ENCODE peak calls at places on chromosomes 12 and 14, in four cellular contexts. One of them, this sample, is unnamed.
A peak's percentile ranks its signal among the peaks of the same experiment; 100 is the strongest.

GRCh38 chr12:79737875-79738718 is 47.3 kb upstream of the PAWR start:
- DNase-seq in CD4-positive, alpha-beta T cell: no peak
- DNase-seq in GM06990: peak; percentile 6
- DNase-seq in stomach: peak; percentile 42
- DNase-seq in this sample: peak; percentile 64

GRCh38 chr12:23084236-23084995 is 459.4 kb downstream of the ETNK1 start:
- DNase-seq in stomach: no peak
- DNase-seq in GM06990: no peak
- DNase-seq in CD4-positive, alpha-beta T cell: no peak
- DNase-seq in this sample: no peak

GRCh38 chr12:111758120-111758561 is 8.6 kb upstream of the ALDH2 start:
- DNase-seq in CD4-positive, alpha-beta T cell: no peak
- DNase-seq in GM06990: no peak
- DNase-seq in stomach: peak; percentile 79
- DNase-seq in this sample: peak; percentile 87

GRCh38 chr12:81022531-81022930 is 55.3 kb upstream of the ACSS3 start:
- DNase-seq in GM06990: no peak
- DNase-seq in stomach: no peak
- DNase-seq in CD4-positive, alpha-beta T cell: no peak
- DNase-seq in this sample: no peak

GRCh38 chr14:50249118-50249775 is 17.9 kb upstream of the SOS2 start:
- DNase-seq in GM06990: no peak
- DNase-seq in CD4-positive, alpha-beta T cell: no peak
- DNase-seq in stomach: no peak
- DNase-seq in this sample: no peak

GRCh38 chr14:24297190-24297964 is 2.2 kb downstream of the DHRS1 start:
- DNase-seq in GM06990: no peak
- DNase-seq in CD4-positive, alpha-beta T cell: no peak
- DNase-seq in stomach: no peak
- DNase-seq in this sample: no peak

GRCh38 chr12:113461666-113462065 is 10.0 kb downstream of the LHX5 start:
- DNase-seq in stomach: no peak
- DNase-seq in CD4-positive, alpha-beta T cell: no peak
- DNase-seq in GM06990: no peak
- DNase-seq in this sample: no peak

GRCh38 chr12:40580346-40580745 is 111.9 kb upstream of the CNTN1 start:
- DNase-seq in GM06990: no peak
- DNase-seq in CD4-positive, alpha-beta T cell: no peak
- DNase-seq in stomach: no peak
- DNase-seq in this sample: no peak

GRCh38 chr14:53186532-53186931 is 33.4 kb upstream of the DDHD1 start:
- DNase-seq in CD4-positive, alpha-beta T cell: no peak
- DNase-seq in stomach: no peak
- DNase-seq in GM06990: no peak
- DNase-seq in this sample: no peak

GRCh38 chr12:30928356-30929264 is 2.1 kb downstream of the TSPAN11 start:
- DNase-seq in stomach: no peak
- DNase-seq in CD4-positive, alpha-beta T cell: no peak
- DNase-seq in GM06990: no peak
- DNase-seq in this sample: no peak

GRCh38 chr12:95721320-95721719 is 69.2 kb downstream of the NTN4 start:
- DNase-seq in stomach: no peak
- DNase-seq in GM06990: no peak
- DNase-seq in CD4-positive, alpha-beta T cell: no peak
- DNase-seq in this sample: no peak

GRCh38 chr14:68704736-68705720 is 87.8 kb downstream of the ZFP36L1 start:
- DNase-seq in stomach: no peak
- DNase-seq in GM06990: no peak
- DNase-seq in CD4-positive, alpha-beta T cell: no peak
- DNase-seq in this sample: no peak

GRCh38 chr12:132743831-132744230 is 17.8 kb downstream of the ANKLE2 start:
- DNase-seq in GM06990: no peak
- DNase-seq in stomach: no peak
- DNase-seq in CD4-positive, alpha-beta T cell: no peak
- DNase-seq in this sample: no peak

GRCh38 chr12:26833692-26834168 is 736 bp upstream of the ITPR2 start:
- DNase-seq in CD4-positive, alpha-beta T cell: peak; percentile 24
- DNase-seq in stomach: peak; percentile 55
- DNase-seq in GM06990: peak; percentile 48
- DNase-seq in this sample: peak; percentile 67

GRCh38 chr14:78567343-78567742 is 397.2 kb downstream of the NRXN3 start:
- DNase-seq in GM06990: no peak
- DNase-seq in stomach: no peak
- DNase-seq in CD4-positive, alpha-beta T cell: no peak
- DNase-seq in this sample: no peak

GRCh38 chr14:100568998-100569733 is 18.1 kb downstream of the BEGAIN start:
- DNase-seq in CD4-positive, alpha-beta T cell: no peak
- DNase-seq in GM06990: no peak
- DNase-seq in stomach: no peak
- DNase-seq in this sample: peak; percentile 47

GRCh38 chr12:12718853-12719252 is 1.7 kb downstream of the CDKN1B start:
- DNase-seq in stomach: no peak
- DNase-seq in GM06990: no peak
- DNase-seq in CD4-positive, alpha-beta T cell: no peak
- DNase-seq in this sample: no peak

GRCh38 chr14:103126088-103126872 is 3.0 kb downstream of the TNFAIP2 start:
- DNase-seq in stomach: no peak
- DNase-seq in GM06990: no peak
- DNase-seq in CD4-positive, alpha-beta T cell: no peak
- DNase-seq in this sample: no peak

GRCh38 chr14:103127861-103128598 is 4.8 kb downstream of the TNFAIP2 start:
- DNase-seq in CD4-positive, alpha-beta T cell: no peak
- DNase-seq in stomach: no peak
- DNase-seq in GM06990: no peak
- DNase-seq in this sample: no peak

GRCh38 chr14:103125098-103126070 is 2.1 kb downstream of the TNFAIP2 start:
- DNase-seq in GM06990: no peak
- DNase-seq in stomach: no peak
- DNase-seq in CD4-positive, alpha-beta T cell: no peak
- DNase-seq in this sample: peak; percentile 4

GRCh38 chr14:103127356-103127755 is 4.1 kb downstream of the TNFAIP2 start:
- DNase-seq in stomach: no peak
- DNase-seq in GM06990: no peak
- DNase-seq in CD4-positive, alpha-beta T cell: no peak
- DNase-seq in this sample: no peak

DNA sequence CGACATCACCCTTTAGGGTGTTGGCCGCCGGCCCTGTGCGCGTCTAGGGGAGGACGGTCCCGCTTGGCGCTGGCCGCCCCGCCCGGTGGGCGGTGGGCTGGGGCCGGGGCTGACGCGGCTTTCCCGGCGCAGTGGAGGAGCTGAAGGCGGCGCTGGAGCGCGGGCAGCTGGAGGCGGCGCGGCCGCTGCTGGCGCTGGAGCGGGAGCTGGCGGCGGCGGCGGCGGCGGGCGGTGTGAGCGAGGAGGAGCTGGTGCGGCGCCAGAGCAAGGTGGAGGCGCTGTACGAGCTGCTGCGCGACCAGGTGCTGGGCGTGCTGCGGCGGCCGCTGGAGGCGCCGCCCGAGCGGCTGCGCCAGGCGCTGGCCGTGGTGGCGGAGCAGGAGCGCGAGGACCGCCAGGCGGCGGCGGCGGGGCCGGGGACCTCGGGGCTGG is 3.6 kb downstream of the TNFAIP2 start:
- DNase-seq in GM06990: no peak
- DNase-seq in CD4-positive, alpha-beta T cell: no peak
- DNase-seq in stomach: peak; percentile 88
- DNase-seq in this sample: peak; percentile 87
- TF ChIP-seq CTCF in GM06990: no peak
- TF ChIP-seq CTCF in CD4-positive, alpha-beta T cell: no peak
- TF ChIP-seq CTCF in stomach: no peak
- TF ChIP-seq CTCF in this sample: no peak

DNA sequence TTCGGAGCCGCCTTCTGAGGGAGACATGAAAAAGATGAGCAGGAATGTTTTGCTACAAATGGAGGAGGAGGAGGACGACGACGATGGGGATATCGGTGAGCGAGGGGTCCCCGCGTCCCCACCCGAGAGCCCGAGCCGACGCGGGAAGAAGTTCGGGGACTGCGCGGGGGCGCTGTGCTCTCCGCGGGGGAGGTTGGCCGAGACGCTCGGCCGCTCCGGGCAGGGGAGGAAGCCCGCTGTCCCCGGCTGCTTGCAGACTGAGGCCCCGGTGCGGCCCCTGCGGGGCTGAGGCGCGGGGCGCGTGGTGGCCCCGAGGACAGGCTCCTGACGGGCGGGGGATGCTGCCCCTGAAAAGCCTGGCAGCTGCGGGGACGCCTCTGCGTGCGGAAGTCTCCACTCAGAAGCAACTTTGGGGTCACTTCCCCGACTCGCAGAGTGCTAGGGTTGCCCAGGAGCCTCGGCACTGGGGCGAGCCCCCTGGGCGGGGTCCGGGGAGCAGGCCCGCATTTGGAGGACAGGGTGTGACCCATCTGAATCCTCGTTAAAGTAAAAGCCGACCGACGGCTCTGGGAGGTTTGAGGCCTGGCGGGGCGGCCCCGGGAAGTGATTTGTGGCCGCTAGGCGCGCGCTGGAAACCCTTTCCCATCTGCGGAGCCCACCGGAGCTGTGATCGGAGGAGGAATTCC is 545 bp downstream of the ANO6 start:
- DNase-seq in stomach: peak; percentile 42
- DNase-seq in GM06990: peak; percentile 79
- DNase-seq in CD4-positive, alpha-beta T cell: peak; percentile 17
- DNase-seq in this sample: peak; percentile 61
- TF ChIP-seq CTCF in stomach: no peak
- TF ChIP-seq CTCF in GM06990: peak; percentile 42
- TF ChIP-seq CTCF in CD4-positive, alpha-beta T cell: peak; percentile 14
- TF ChIP-seq CTCF in this sample: peak; percentile 55

GRCh38 chr14:91996951-91997371 is 42.9 kb downstream of the TRIP11 start:
- DNase-seq in stomach: no peak
- DNase-seq in GM06990: no peak
- DNase-seq in CD4-positive, alpha-beta T cell: no peak
- DNase-seq in this sample: no peak
- TF ChIP-seq CTCF in stomach: peak; percentile 46
- TF ChIP-seq CTCF in GM06990: peak; percentile 57
- TF ChIP-seq CTCF in CD4-positive, alpha-beta T cell: peak; percentile 71
- TF ChIP-seq CTCF in this sample: peak; percentile 64

GRCh38 chr12:89707992-89708792 is 446 bp downstream of the ATP2B1 start:
- DNase-seq in stomach: peak; percentile 36
- DNase-seq in CD4-positive, alpha-beta T cell: peak; percentile 21
- DNase-seq in GM06990: peak; percentile 68
- DNase-seq in this sample: peak; percentile 45
- TF ChIP-seq CTCF in stomach: no peak
- TF ChIP-seq CTCF in CD4-positive, alpha-beta T cell: no peak
- TF ChIP-seq CTCF in GM06990: peak; percentile 26
- TF ChIP-seq CTCF in this sample: no peak

DNA sequence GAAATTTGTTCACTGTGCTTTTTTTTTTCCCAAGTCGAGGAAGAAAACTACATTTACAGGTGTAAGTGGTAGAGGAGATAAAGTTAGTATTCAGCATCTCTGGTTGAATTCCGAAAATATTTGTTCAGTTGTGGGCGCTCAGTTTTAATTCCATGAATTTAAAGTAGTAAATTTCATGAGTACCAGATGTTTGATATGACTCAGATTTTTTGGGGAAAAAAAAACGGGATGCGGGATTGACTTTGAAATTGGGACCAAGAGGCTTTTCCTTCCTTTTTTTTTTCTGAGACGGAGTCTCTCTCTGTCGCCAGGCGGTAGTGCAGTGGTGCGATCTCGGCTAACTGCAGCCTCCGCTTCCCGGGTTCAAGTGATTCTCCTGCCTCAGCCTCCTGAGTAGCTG is 1.6 kb downstream of the TULP3 start:
- DNase-seq in CD4-positive, alpha-beta T cell: no peak
- DNase-seq in stomach: no peak
- DNase-seq in GM06990: no peak
- DNase-seq in this sample: no peak
- TF ChIP-seq CTCF in CD4-positive, alpha-beta T cell: no peak
- TF ChIP-seq CTCF in stomach: no peak
- TF ChIP-seq CTCF in GM06990: no peak
- TF ChIP-seq CTCF in this sample: no peak